ENCODE peak calls at places on chromosome 6, in five cellular contexts. Z, J, O, Q and E are unnamed samples.

GRCh38 chr6:157860505-157860991 is 37.5 kb downstream of the SNX9 start:
- DNase-seq in Q (no peak), Z (no peak), J (no peak), O (no peak), E (no peak)

GRCh38 chr6:169654590-169655391 is 47.0 kb downstream of the WDR27 start:
- DNase-seq in J (peak; percentile 81), Z (peak; percentile 68), O (peak; percentile 78), Q (peak; percentile 60), E (peak; percentile 88)

GRCh38 chr6:159168536-159169192 is 536 bp upstream of the FNDC1 start:
- DNase-seq in Z (peak; percentile 58), O (no peak), Q (peak; percentile 61), J (peak; percentile 73), E (no peak)

GRCh38 chr6:159654483-159655098 is 38.5 kb downstream of the SOD2 start:
- DNase-seq in O (no peak), J (no peak), Q (no peak), Z (no peak), E (no peak)

GRCh38 chr6:105879902-105880547 is 206.1 kb upstream of the PRDM1 start:
- DNase-seq in O (no peak), J (peak; percentile 41), Z (no peak), Q (no peak), E (peak; percentile 70)

GRCh38 chr6:100906325-100906724 is 25.2 kb upstream of the ASCC3 start:
- DNase-seq in J (no peak), Z (no peak), O (no peak), Q (no peak), E (no peak)

GRCh38 chr6:101909376-101909775 is 515.9 kb downstream of the GRIK2 start:
- DNase-seq in Q (no peak), J (no peak), Z (no peak), O (no peak), E (no peak)

GRCh38 chr6:31660224-31660997 is at the start of gene C6orf47:
- DNase-seq in Z (peak; percentile 87), J (peak; percentile 92), Q (peak; percentile 92), O (peak; percentile 88), E (peak; percentile 94)

GRCh38 chr6:122947355-122947754 is 48.7 kb upstream of the CLVS2 start:
- DNase-seq in Z (no peak), J (peak; percentile 23), O (no peak), Q (no peak), E (no peak)

GRCh38 chr6:31118178-31118577 is 2.1 kb downstream of the CDSN start:
- DNase-seq in Q (no peak), Z (no peak), O (no peak), J (no peak), E (no peak)

GRCh38 chr6:168417158-168417557 is 23.8 kb upstream of the SMOC2 start:
- DNase-seq in Q (no peak), O (peak; percentile 49), Z (no peak), J (no peak), E (no peak)

GRCh38 chr6:35948725-35949124 is 27.8 kb upstream of the SRPK1 start:
- DNase-seq in Z (no peak), J (no peak), O (no peak), Q (no peak), E (no peak)

GRCh38 chr6:158396136-158396535 is 83.9 kb downstream of the TULP4 start:
- DNase-seq in Q (no peak), J (no peak), O (no peak), Z (no peak), E (no peak)

GRCh38 chr6:28543671-28544131 is 18.0 kb downstream of the GPX5 start:
- DNase-seq in J (peak; percentile 63), Z (no peak), Q (no peak), O (no peak), E (no peak)

GRCh38 chr6:47603227-47603626 is 95.2 kb upstream of the ADGRF4 start:
- DNase-seq in J (no peak), O (no peak), Z (no peak), Q (no peak), E (no peak)

GRCh38 chr6:24899647-24900325 is 36.0 kb downstream of the RIPOR2 start:
- DNase-seq in Q (no peak), Z (no peak), O (no peak), J (no peak), E (no peak)

GRCh38 chr6:109315331-109316129 is 66.7 kb downstream of the CD164 start:
- DNase-seq in Q (no peak), O (no peak), Z (no peak), J (no peak), E (no peak)

GRCh38 chr6:38436726-38437465 is 202.8 kb downstream of the BTBD9 start:
- DNase-seq in Z (no peak), O (no peak), J (no peak), Q (no peak), E (no peak)

GRCh38 chr6:162099685-162100084 is 627.9 kb downstream of the PRKN start:
- DNase-seq in Q (peak; percentile 58), O (no peak), Z (no peak), J (no peak), E (no peak)

DNA sequence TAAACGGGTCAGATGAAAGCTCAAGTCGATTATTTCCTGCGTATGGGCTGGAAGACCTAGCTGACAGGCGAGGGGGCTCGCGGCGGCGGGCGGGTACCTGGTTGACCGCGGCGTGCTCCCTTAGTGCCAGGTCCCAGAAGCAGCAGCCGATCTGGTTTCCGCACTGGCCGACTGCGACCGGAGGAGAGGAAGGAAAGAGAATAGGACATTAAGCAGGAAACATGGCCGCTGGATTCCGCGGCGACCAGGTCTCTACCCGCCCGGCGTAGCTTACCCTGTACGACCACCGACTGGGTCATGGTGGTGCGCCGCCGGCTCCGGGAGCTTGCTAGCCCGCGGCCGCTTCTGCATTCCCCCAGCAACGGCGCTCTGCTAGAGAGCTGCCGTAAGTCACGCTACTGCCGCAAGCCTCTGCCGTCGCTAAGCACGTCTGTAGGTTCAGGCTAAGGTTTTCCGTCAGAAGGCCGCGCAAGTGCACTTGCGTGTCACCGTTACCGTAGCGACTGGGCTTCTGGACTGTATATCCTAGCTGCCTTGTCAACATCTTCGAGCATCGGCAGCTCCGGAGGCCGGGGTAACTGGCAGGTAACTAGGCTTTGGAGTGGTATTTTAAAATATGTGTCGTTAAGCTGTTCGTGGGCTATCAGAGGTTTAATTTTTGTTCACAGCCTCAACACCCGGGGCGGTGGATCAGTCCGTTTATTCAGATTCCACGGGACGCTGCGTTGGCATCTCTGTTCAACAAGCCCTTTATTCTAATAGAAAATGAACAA is at the start of the genes FAM229B and TUBE1:
- DNase-seq in J (peak; percentile 98), Z (peak; percentile 95), O (peak; percentile 90), Q (peak; percentile 97), E (peak; percentile 91)
- TF ChIP-seq POLR2A in J (no peak), Z (peak; percentile 80), O (peak; percentile 83), Q (no peak), E (peak; percentile 62)

GRCh38 chr6:129889580-129889979 is 28.5 kb upstream of the TMEM244 start:
- DNase-seq in J (no peak), Q (no peak), Z (no peak), O (no peak), E (no peak)
- H3K27ac ChIP-seq in J (no peak overlapping the region), Q (no peak overlapping the region), Z (no peak overlapping the region), O (no peak overlapping the region), E (no peak overlapping the region)

GRCh38 chr6:26006086-26006939 is 43.7 kb downstream of the TRIM38 start:
- DNase-seq in O (no peak), Q (no peak), Z (no peak), J (no peak), E (no peak)

GRCh38 chr6:26012061-26012460 is 49.5 kb downstream of the TRIM38 start:
- DNase-seq in Q (no peak), Z (no peak), J (no peak), O (no peak), E (no peak)

DNA sequence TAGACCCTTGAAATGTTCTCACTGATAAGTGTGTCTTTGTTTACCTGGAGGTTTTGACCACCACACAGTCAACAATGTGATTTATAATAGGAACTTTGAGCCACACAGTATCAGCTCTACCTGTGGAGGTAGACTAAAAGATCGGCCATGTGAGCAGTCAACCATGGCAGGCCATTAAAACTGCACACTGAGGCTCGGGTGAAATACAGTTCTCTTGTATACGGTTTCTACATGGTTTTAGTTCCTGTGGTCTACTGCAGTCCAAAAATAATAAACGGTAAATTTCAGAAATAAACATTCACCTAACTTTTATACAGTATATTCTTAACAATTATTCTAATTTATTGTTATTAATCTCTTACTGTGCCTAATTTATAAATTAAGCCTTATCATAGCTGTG is 47.2 kb downstream of the TRIM38 start:
- DNase-seq in Q (no peak), J (no peak), O (no peak), Z (no peak), E (no peak)
- TF ChIP-seq POLR2A in Q (no peak), J (no peak), O (no peak), Z (no peak), E (no peak)

DNA sequence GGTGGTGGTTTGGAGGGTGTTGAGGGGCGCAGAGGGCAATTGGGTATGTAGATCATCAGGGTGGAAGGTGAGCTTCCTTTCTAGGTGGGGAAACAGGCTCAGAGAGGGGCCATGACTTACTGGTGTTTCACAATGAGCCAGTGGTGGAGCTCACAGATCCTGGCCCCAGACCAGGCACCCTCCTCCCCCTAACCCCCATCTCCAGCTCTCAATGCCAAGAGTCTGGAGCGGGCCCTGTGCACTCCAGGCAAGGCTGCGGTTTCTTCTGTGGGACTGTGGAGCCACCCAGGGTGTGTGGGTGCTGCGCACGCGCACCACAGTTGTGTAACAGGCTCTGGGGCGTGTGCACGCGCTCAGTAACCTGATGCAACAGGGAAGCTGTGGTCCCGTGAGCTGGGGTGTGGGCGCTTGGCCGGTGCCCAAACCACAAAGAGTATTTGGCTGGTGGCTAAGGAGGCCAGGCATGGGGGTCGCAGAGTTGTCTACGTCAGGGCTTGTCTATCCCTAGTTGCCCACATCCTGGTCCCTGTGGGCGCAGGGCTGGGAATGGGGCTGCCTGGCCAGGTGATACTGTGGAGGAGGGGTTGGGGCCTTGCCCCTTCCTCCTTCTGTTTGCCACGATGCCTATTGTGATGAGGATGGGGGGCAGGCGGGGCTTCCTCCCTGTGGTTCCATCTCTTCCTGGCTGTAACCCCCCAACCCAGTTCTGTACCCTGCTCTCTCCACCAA is 37.5 kb upstream of the MRPS18A start:
- DNase-seq in Q (peak; percentile 68), O (peak; percentile 43), Z (peak; percentile 78), J (peak; percentile 50), E (peak; percentile 87)
- H3K27ac ChIP-seq in Q (no peak overlapping the region), O (no peak overlapping the region), Z (no peak overlapping the region), J (no peak overlapping the region), E (no peak overlapping the region)

GRCh38 chr6:152993431-152993830 is 9.1 kb downstream of the MTRF1L start:
- DNase-seq in Z (no peak), O (no peak), J (no peak), Q (no peak), E (no peak)
- TF ChIP-seq POLR2A in Z (no peak), O (no peak), J (no peak), Q (no peak), E (no peak)